ENCODE peak calls at places on chromosomes 16 and 17, in four cellular contexts. C is nephron progenitor cell, Z is GM04504, K is MCF 10A. B is an unnamed sample.

GRCh38 chr17:51000835-51001638 is 119.6 kb downstream of the SPAG9 start:
- DNase-seq in Z (peak), K (peak), C (no peak), B (peak)

GRCh38 chr16:4071686-4072561 is 44.3 kb downstream of the ADCY9 start:
- DNase-seq in Z (no peak), K (no peak), C (no peak), B (no peak)

GRCh38 chr16:22007509-22008214 is at the start of gene MOSMO:
- DNase-seq in K (peak), C (peak), Z (peak), B (peak)

GRCh38 chr17:27778193-27778592 is 22.1 kb downstream of the NOS2 start:
- DNase-seq in Z (peak), K (peak), C (no peak), B (no peak)

GRCh38 chr16:83898463-83899271 is at the start of gene MLYCD:
- DNase-seq in C (peak), K (peak), Z (peak), B (peak)

GRCh38 chr16:53968454-53968853 is 264.5 kb downstream of the FTO start:
- DNase-seq in Z (no peak), K (no peak), C (no peak), B (no peak)

GRCh38 chr16:10876799-10877341 is at the start of gene CIITA:
- DNase-seq in C (no peak), Z (peak), K (peak), B (peak)

GRCh38 chr17:40307001-40307690 is 1.8 kb upstream of the RARA start:
- DNase-seq in Z (no peak), C (no peak), K (no peak), B (no peak)

GRCh38 chr17:45696442-45696841 is 87.7 kb upstream of the CRHR1 start:
- DNase-seq in C (no peak), Z (no peak), K (no peak), B (no peak)

GRCh38 chr17:46942441-46943217 is 19.7 kb downstream of the GOSR2 start:
- DNase-seq in C (peak), Z (peak), K (peak), B (peak)

GRCh38 chr16:87634411-87634810 is 32.1 kb downstream of the JPH3 start:
- DNase-seq in K (no peak), Z (no peak), C (no peak), B (no peak)

GRCh38 chr17:67520916-67521772 is 144.1 kb downstream of the PITPNC1 start:
- DNase-seq in C (no peak), K (no peak), Z (no peak), B (no peak)

GRCh38 chr16:3960049-3960809 is 79.7 kb upstream of the CREBBP start:
- DNase-seq in K (peak), Z (no peak), C (no peak), B (no peak)

GRCh38 chr17:38896373-38896954 is 26.6 kb downstream of the LASP1 start:
- DNase-seq in Z (no peak), K (no peak), C (peak), B (no peak)

GRCh38 chr17:19354748-19355147 is 7.8 kb downstream of the B9D1 start:
- DNase-seq in Z (no peak), C (no peak), K (no peak), B (no peak)

GRCh38 chr17:37726891-37727780 is 17.7 kb downstream of the HNF1B start:
- DNase-seq in C (no peak), K (no peak), Z (no peak), B (no peak)

GRCh38 chr17:2808367-2809335 is 12.4 kb downstream of the RAP1GAP2 start:
- DNase-seq in Z (no peak), K (no peak), C (no peak), B (no peak)